ENCODE peak calls at places on chromosomes 3 and 15, in five cellular contexts. G, W, D, N and Q are unnamed samples.
A peak's percentile ranks its signal among the peaks of the same experiment; 100 is the strongest.

GRCh38 chr3:105497381-105497780 is 130.7 kb downstream of the ALCAM start:
- DNase-seq in G (no peak), W (no peak), D (no peak), N (no peak), Q (no peak)

GRCh38 chr3:61631108-61631769 is 69.9 kb downstream of the PTPRG start:
- DNase-seq in G (no peak), W (no peak), D (no peak), N (no peak), Q (no peak)

GRCh38 chr3:128083980-128084674 is 31.9 kb downstream of the SEC61A1 start:
- DNase-seq in G (peak; percentile 27), W (peak; percentile 61), D (no peak), N (no peak), Q (no peak)

GRCh38 chr3:141928626-141929270 is 52.3 kb downstream of the ATP1B3 start:
- DNase-seq in G (no peak), W (no peak), D (peak; percentile 68), N (no peak), Q (no peak)

GRCh38 chr3:17195192-17195611 is 310.4 kb downstream of the PLCL2 start:
- DNase-seq in G (no peak), W (peak; percentile 18), D (no peak), N (no peak), Q (no peak)

GRCh38 chr3:13022348-13023250 is 50.6 kb downstream of the IQSEC1 start:
- DNase-seq in G (peak; percentile 42), W (no peak), D (peak; percentile 94), N (peak; percentile 24), Q (no peak)

GRCh38 chr15:60043744-60044435 is 39.8 kb downstream of the FOXB1 start:
- DNase-seq in G (no peak), W (no peak), D (no peak), N (no peak), Q (no peak)

GRCh38 chr3:186277268-186277909 is 84.6 kb downstream of the DGKG start:
- DNase-seq in G (peak; percentile 51), W (no peak), D (peak; percentile 36), N (no peak), Q (no peak)

GRCh38 chr3:147680820-147681488 is 271.8 kb downstream of the ZIC1 start:
- DNase-seq in G (no peak), W (no peak), D (no peak), N (no peak), Q (no peak)

GRCh38 chr3:183958775-183959174 is 58.9 kb downstream of the ABCC5 start:
- DNase-seq in G (no peak), W (no peak), D (no peak), N (no peak), Q (no peak)

GRCh38 chr3:57757642-57758297 is 1.7 kb downstream of the SLMAP start:
- DNase-seq in G (peak; percentile 11), W (no peak), D (no peak), N (no peak), Q (no peak)

GRCh38 chr15:50607129-50607528 is 60.7 kb upstream of the USP50 start:
- DNase-seq in G (no peak), W (no peak), D (no peak), N (no peak), Q (no peak)

GRCh38 chr3:47421741-47422649 is 41.2 kb downstream of the PTPN23 start:
- DNase-seq in G (peak; percentile 55), W (peak; percentile 45), D (no peak), N (no peak), Q (no peak)

GRCh38 chr3:48187579-48188265 is 495 bp downstream of the CDC25A start:
- DNase-seq in G (no peak), W (no peak), D (peak; percentile 80), N (no peak), Q (peak; percentile 20)

GRCh38 chr3:73674280-73674679 is 49.5 kb upstream of the PDZRN3 start:
- DNase-seq in G (no peak), W (no peak), D (no peak), N (no peak), Q (no peak)

GRCh38 chr15:89760303-89761008 is 9.4 kb upstream of the MESP1 start:
- DNase-seq in G (peak; percentile 72), W (peak; percentile 73), D (peak; percentile 97), N (no peak), Q (peak; percentile 73)

GRCh38 chr15:37081985-37082384 is 18.4 kb downstream of the MEIS2 start:
- DNase-seq in G (no peak), W (no peak), D (no peak), N (no peak), Q (no peak)

GRCh38 chr3:188605960-188606359 is 452.0 kb downstream of the LPP start:
- DNase-seq in G (no peak), W (no peak), D (no peak), N (no peak), Q (no peak)

GRCh38 chr15:66702770-66703539 is 919 bp downstream of the SMAD6 start:
- DNase-seq in G (no peak), W (peak; percentile 51), D (no peak), N (no peak), Q (no peak)

GRCh38 chr3:47440131-47440530 is 35.6 kb downstream of the SCAP start:
- DNase-seq in G (no peak), W (no peak), D (peak; percentile 23), N (no peak), Q (no peak)

GRCh38 chr15:42504631-42505030 is 9.2 kb downstream of the SNAP23 start:
- DNase-seq in G (no peak), W (no peak), D (no peak), N (no peak), Q (no peak)

GRCh38 chr15:52180196-52180835 is 10.9 kb downstream of the GNB5 start:
- DNase-seq in G (no peak), W (no peak), D (peak; percentile 65), N (no peak), Q (peak; percentile 46)

GRCh38 chr3:37736632-37737031 is 125.0 kb upstream of the CTDSPL start:
- DNase-seq in G (no peak), W (no peak), D (no peak), N (no peak), Q (no peak)

GRCh38 chr3:141385386-141386079 is 17.2 kb downstream of the ZBTB38 start:
- DNase-seq in G (no peak), W (no peak), D (no peak), N (no peak), Q (no peak)

GRCh38 chr3:127214990-127215389 is 22.1 kb downstream of the PRR23E start:
- DNase-seq in G (no peak), W (no peak), D (no peak), N (no peak), Q (no peak)

GRCh38 chr15:60526127-60526616 is 47.2 kb upstream of the ICE2 start:
- DNase-seq in G (no peak), W (peak; percentile 39), D (peak; percentile 85), N (no peak), Q (no peak)

GRCh38 chr15:92091155-92091734 is 237.7 kb downstream of the SLCO3A1 start:
- DNase-seq in G (peak; percentile 60), W (peak; percentile 43), D (no peak), N (no peak), Q (no peak)

GRCh38 chr3:50674349-50675178 is at the start of gene DOCK3:
- DNase-seq in G (no peak), W (peak; percentile 38), D (peak; percentile 87), N (no peak), Q (peak; percentile 61)

GRCh38 chr3:45417949-45418847 is 29.8 kb downstream of the LARS2 start:
- DNase-seq in G (no peak), W (no peak), D (no peak), N (no peak), Q (no peak)

GRCh38 chr3:15797600-15798303 is at the start of gene ANKRD28:
- DNase-seq in G (peak; percentile 89), W (no peak), D (no peak), N (peak; percentile 92), Q (no peak)

GRCh38 chr3:62098646-62099365 is 274.5 kb downstream of the FEZF2 start:
- DNase-seq in G (no peak), W (no peak), D (no peak), N (no peak), Q (no peak)

GRCh38 chr3:183541235-183541655 is 14.3 kb downstream of the KLHL6 start:
- DNase-seq in G (no peak), W (no peak), D (no peak), N (no peak), Q (no peak)

GRCh38 chr3:122572940-122573412 is 4.5 kb upstream of the PARP15 start:
- DNase-seq in G (peak; percentile 43), W (no peak), D (no peak), N (no peak), Q (peak; percentile 41)

GRCh38 chr15:87907676-87908446 is 348.7 kb downstream of the NTRK3 start:
- DNase-seq in G (no peak), W (no peak), D (no peak), N (no peak), Q (no peak)

GRCh38 chr3:57959407-57960173 is 48.6 kb upstream of the FLNB start:
- DNase-seq in G (no peak), W (no peak), D (no peak), N (no peak), Q (no peak)

GRCh38 chr15:20645956-20646355 is 104.4 kb upstream of the GOLGA6L6 start:
- DNase-seq in G (peak; percentile 21), W (no peak), D (peak; percentile 88), N (no peak), Q (peak; percentile 46)

GRCh38 chr3:157130881-157131251 is 29.1 kb downstream of the CCNL1 start:
- DNase-seq in G (no peak), W (no peak), D (no peak), N (no peak), Q (no peak)
- TF ChIP-seq CTCF in G (no peak), W (no peak), D (no peak), N (no peak), Q (peak; percentile 36)

GRCh38 chr3:86782271-86782670 is 208.7 kb downstream of the VGLL3 start:
- DNase-seq in G (no peak), W (no peak), D (no peak), N (no peak), Q (no peak)
- TF ChIP-seq CTCF in G (no peak), W (no peak), D (no peak), N (no peak), Q (no peak)

GRCh38 chr3:76147846-76148245 is 362.5 kb upstream of the ZNF717 start:
- DNase-seq in G (no peak), W (no peak), D (no peak), N (no peak), Q (no peak)
- TF ChIP-seq CTCF in G (no peak), W (no peak), D (no peak), N (no peak), Q (no peak)

GRCh38 chr3:159882784-159883779 is 105.6 kb upstream of the IL12A start:
- DNase-seq in G (no peak), W (no peak), D (no peak), N (peak; percentile 85), Q (no peak)

GRCh38 chr3:159886050-159886449 is 102.6 kb upstream of the IL12A start:
- DNase-seq in G (no peak), W (no peak), D (no peak), N (no peak), Q (no peak)

GRCh38 chr3:159881828-159882309 is 106.8 kb upstream of the IL12A start:
- DNase-seq in G (no peak), W (no peak), D (no peak), N (no peak), Q (no peak)

GRCh38 chr3:159882367-159882766 is 106.3 kb upstream of the IL12A start:
- DNase-seq in G (no peak), W (no peak), D (no peak), N (no peak), Q (no peak)

GRCh38 chr3:159884661-159885402 is 103.8 kb upstream of the IL12A start:
- DNase-seq in G (peak; percentile 44), W (no peak), D (no peak), N (no peak), Q (no peak)
- TF ChIP-seq CTCF in G (peak; percentile 80), W (no peak), D (no peak), N (peak; percentile 31), Q (peak; percentile 31)